ENCODE peak calls at places on chromosomes 11 and 22, in six cellular contexts. One of them, this sample, is unnamed.

GRCh38 chr22:27089303-27089702 is 431.9 kb downstream of the MIAT start:
- DNase-seq in kidney: no peak
- DNase-seq in Peyer's patch: no peak
- DNase-seq in lung: no peak
- DNase-seq in thyroid gland: no peak
- DNase-seq in fibroblast of lung: no peak
- DNase-seq in this sample: no peak

GRCh38 chr22:32661296-32661695 is 140.2 kb upstream of the TIMP3 start:
- DNase-seq in Peyer's patch: no peak
- DNase-seq in lung: no peak
- DNase-seq in kidney: peak; percentile 80
- DNase-seq in fibroblast of lung: peak; percentile 96
- DNase-seq in thyroid gland: peak; percentile 27
- DNase-seq in this sample: peak; percentile 25

GRCh38 chr11:65864758-65865471 is 4.7 kb downstream of the MUS81 start:
- DNase-seq in lung: no peak
- DNase-seq in Peyer's patch: no peak
- DNase-seq in thyroid gland: no peak
- DNase-seq in kidney: peak; percentile 59
- DNase-seq in fibroblast of lung: no peak
- DNase-seq in this sample: no peak

GRCh38 chr11:1231396-1232327 is 8.8 kb downstream of the MUC5B start:
- DNase-seq in fibroblast of lung: no peak
- DNase-seq in kidney: peak; percentile 62
- DNase-seq in lung: no peak
- DNase-seq in Peyer's patch: peak; percentile 46
- DNase-seq in thyroid gland: no peak
- DNase-seq in this sample: peak; percentile 7

GRCh38 chr11:132864811-132865576 is 667.3 kb downstream of the OPCML start:
- DNase-seq in fibroblast of lung: no peak
- DNase-seq in Peyer's patch: no peak
- DNase-seq in kidney: no peak
- DNase-seq in thyroid gland: no peak
- DNase-seq in lung: no peak
- DNase-seq in this sample: no peak

GRCh38 chr22:26751217-26751616 is 93.8 kb downstream of the MIAT start:
- DNase-seq in Peyer's patch: no peak
- DNase-seq in fibroblast of lung: peak; percentile 57
- DNase-seq in lung: no peak
- DNase-seq in kidney: no peak
- DNase-seq in thyroid gland: peak; percentile 62
- DNase-seq in this sample: no peak

GRCh38 chr11:102846292-102846691 is 2.9 kb upstream of the MMP3 start:
- DNase-seq in fibroblast of lung: peak; percentile 59
- DNase-seq in lung: no peak
- DNase-seq in Peyer's patch: no peak
- DNase-seq in thyroid gland: no peak
- DNase-seq in kidney: no peak
- DNase-seq in this sample: no peak

GRCh38 chr11:117840881-117841581 is 16.5 kb upstream of the FXYD2 start:
- DNase-seq in thyroid gland: no peak
- DNase-seq in lung: no peak
- DNase-seq in fibroblast of lung: no peak
- DNase-seq in Peyer's patch: no peak
- DNase-seq in kidney: peak; percentile 43
- DNase-seq in this sample: no peak

GRCh38 chr11:2998073-2998850 is 6.1 kb upstream of the NAP1L4 start:
- DNase-seq in fibroblast of lung: no peak
- DNase-seq in Peyer's patch: peak; percentile 39
- DNase-seq in lung: no peak
- DNase-seq in kidney: no peak
- DNase-seq in thyroid gland: no peak
- DNase-seq in this sample: peak; percentile 94

GRCh38 chr22:36081023-36081431 is 52.4 kb upstream of the RBFOX2 start:
- DNase-seq in fibroblast of lung: peak; percentile 96
- DNase-seq in lung: no peak
- DNase-seq in Peyer's patch: no peak
- DNase-seq in thyroid gland: no peak
- DNase-seq in kidney: no peak
- DNase-seq in this sample: no peak

GRCh38 chr22:46843691-46844297 is 81.3 kb downstream of the TBC1D22A start:
- DNase-seq in Peyer's patch: no peak
- DNase-seq in lung: peak; percentile 18
- DNase-seq in thyroid gland: no peak
- DNase-seq in kidney: no peak
- DNase-seq in fibroblast of lung: peak; percentile 73
- DNase-seq in this sample: no peak

GRCh38 chr11:86117706-86118050 is 48.8 kb upstream of the PICALM start:
- DNase-seq in fibroblast of lung: peak; percentile 64
- DNase-seq in thyroid gland: no peak
- DNase-seq in Peyer's patch: no peak
- DNase-seq in lung: no peak
- DNase-seq in kidney: no peak
- DNase-seq in this sample: no peak

GRCh38 chr11:79762271-79762935 is 321.6 kb upstream of the TENM4 start:
- DNase-seq in fibroblast of lung: no peak
- DNase-seq in thyroid gland: peak; percentile 4
- DNase-seq in Peyer's patch: no peak
- DNase-seq in kidney: no peak
- DNase-seq in lung: no peak
- DNase-seq in this sample: no peak

GRCh38 chr11:19811391-19811790 is 98.8 kb downstream of the NAV2 start:
- DNase-seq in kidney: no peak
- DNase-seq in Peyer's patch: no peak
- DNase-seq in lung: no peak
- DNase-seq in fibroblast of lung: no peak
- DNase-seq in thyroid gland: no peak
- DNase-seq in this sample: no peak

GRCh38 chr11:104531075-104531474 is 367.1 kb upstream of the PDGFD start:
- DNase-seq in fibroblast of lung: no peak
- DNase-seq in Peyer's patch: no peak
- DNase-seq in kidney: no peak
- DNase-seq in lung: no peak
- DNase-seq in thyroid gland: no peak
- DNase-seq in this sample: no peak

GRCh38 chr11:3840870-3841425 is at the start of gene RHOG:
- DNase-seq in fibroblast of lung: peak; percentile 76
- DNase-seq in Peyer's patch: peak; percentile 92
- DNase-seq in thyroid gland: peak; percentile 79
- DNase-seq in kidney: peak; percentile 97
- DNase-seq in lung: peak; percentile 89
- DNase-seq in this sample: peak; percentile 77

GRCh38 chr11:108538022-108538424 is 39.8 kb upstream of the POGLUT3 start:
- DNase-seq in Peyer's patch: peak; percentile 62
- DNase-seq in lung: peak; percentile 76
- DNase-seq in thyroid gland: peak; percentile 39
- DNase-seq in kidney: peak; percentile 75
- DNase-seq in fibroblast of lung: peak; percentile 7
- DNase-seq in this sample: no peak

GRCh38 chr11:123062892-123063395 is 1.0 kb upstream of the HSPA8 start:
- DNase-seq in fibroblast of lung: peak; percentile 56
- DNase-seq in Peyer's patch: no peak
- DNase-seq in lung: no peak
- DNase-seq in kidney: no peak
- DNase-seq in thyroid gland: no peak
- DNase-seq in this sample: no peak

GRCh38 chr11:20443596-20443995 is 56.1 kb downstream of the PRMT3 start:
- DNase-seq in Peyer's patch: no peak
- DNase-seq in kidney: no peak
- DNase-seq in thyroid gland: no peak
- DNase-seq in lung: no peak
- DNase-seq in fibroblast of lung: peak; percentile 5
- DNase-seq in this sample: no peak

GRCh38 chr22:50674606-50675552 is 2.3 kb downstream of the SHANK3 start:
- DNase-seq in lung: peak; percentile 63
- DNase-seq in fibroblast of lung: peak; percentile 26
- DNase-seq in Peyer's patch: peak; percentile 74
- DNase-seq in thyroid gland: peak; percentile 86
- DNase-seq in kidney: peak; percentile 93
- DNase-seq in this sample: peak; percentile 73

GRCh38 chr11:111347723-111348115 is 31.4 kb downstream of the POU2AF1 start:
- DNase-seq in thyroid gland: no peak
- DNase-seq in lung: no peak
- DNase-seq in kidney: no peak
- DNase-seq in fibroblast of lung: peak; percentile 46
- DNase-seq in Peyer's patch: no peak
- DNase-seq in this sample: no peak

GRCh38 chr11:75233688-75234295 is 6.8 kb upstream of the TPBGL start:
- DNase-seq in thyroid gland: peak; percentile 8
- DNase-seq in kidney: no peak
- DNase-seq in fibroblast of lung: peak; percentile 55
- DNase-seq in Peyer's patch: no peak
- DNase-seq in lung: no peak
- DNase-seq in this sample: no peak

DNA sequence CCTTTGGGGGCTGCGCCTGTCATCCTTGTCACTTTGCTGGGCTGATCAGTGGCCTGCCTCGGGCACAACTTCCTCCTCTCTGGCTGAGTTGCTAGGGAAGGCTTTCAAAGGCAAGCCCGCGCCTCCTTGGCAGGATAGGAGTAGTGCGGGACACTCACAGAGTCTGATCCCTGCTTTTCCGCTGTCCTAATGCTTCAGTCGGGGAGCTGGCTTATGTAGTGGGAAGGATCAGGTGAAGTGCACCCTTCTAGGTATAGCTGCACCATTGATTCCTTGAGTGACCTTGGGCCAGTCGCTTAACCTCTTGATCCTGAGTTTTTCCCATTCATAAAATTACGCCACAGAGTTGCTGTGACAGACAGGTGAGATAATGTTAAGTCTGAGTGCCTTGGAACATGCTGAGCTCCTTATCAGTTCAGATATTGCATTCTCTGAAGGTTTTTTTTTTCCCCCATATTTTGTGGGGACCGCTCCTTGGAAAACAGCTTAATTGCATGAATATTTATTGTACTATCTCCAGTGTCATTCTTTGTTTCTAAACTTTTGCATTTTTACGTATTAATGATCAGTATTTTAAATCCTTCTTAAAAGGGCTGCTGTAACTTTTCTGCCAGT is 943 bp downstream of the IPO7 start:
- DNase-seq in Peyer's patch: no peak
- DNase-seq in thyroid gland: no peak
- DNase-seq in lung: no peak
- DNase-seq in fibroblast of lung: no peak
- DNase-seq in kidney: no peak
- DNase-seq in this sample: no peak
- TF ChIP-seq CTCF in Peyer's patch: peak; percentile 20
- TF ChIP-seq CTCF in thyroid gland: no peak
- TF ChIP-seq CTCF in lung: no peak
- TF ChIP-seq CTCF in fibroblast of lung: no peak
- TF ChIP-seq CTCF in kidney: no peak
- TF ChIP-seq CTCF in this sample: peak; percentile 24

GRCh38 chr11:15818132-15818842 is 538.1 kb downstream of the SOX6 start:
- DNase-seq in thyroid gland: peak; percentile 40
- DNase-seq in lung: no peak
- DNase-seq in fibroblast of lung: peak; percentile 42
- DNase-seq in Peyer's patch: no peak
- DNase-seq in kidney: no peak
- DNase-seq in this sample: peak; percentile 31
- H3K27ac ChIP-seq in thyroid gland: no peak overlapping the region
- H3K27ac ChIP-seq in lung: no peak overlapping the region
- H3K27ac ChIP-seq in fibroblast of lung: no peak overlapping the region
- H3K27ac ChIP-seq in Peyer's patch: no peak overlapping the region
- H3K27ac ChIP-seq in kidney: no peak overlapping the region
- H3K27ac ChIP-seq in this sample: peak overlapping the region; percentile 80

DNA sequence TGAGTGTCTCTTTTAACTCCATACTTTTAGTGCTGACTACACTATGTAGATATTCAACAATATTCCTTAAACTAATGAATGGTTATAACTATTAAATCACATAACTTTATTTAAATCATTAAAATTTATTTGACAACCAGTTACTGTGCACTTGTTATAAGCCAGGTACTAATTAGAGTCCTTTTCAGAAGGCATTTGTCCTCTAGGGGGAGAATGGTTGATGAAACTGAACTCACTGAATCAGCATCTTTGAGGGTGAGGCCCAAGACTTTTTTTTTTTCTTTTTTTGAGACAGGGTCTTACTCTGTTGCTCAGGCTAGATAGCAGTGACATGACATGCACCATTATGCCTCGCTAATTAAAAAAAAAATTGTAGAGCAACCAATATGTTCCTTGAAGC is 515.6 kb upstream of the CCDC90B start:
- DNase-seq in Peyer's patch: no peak
- DNase-seq in kidney: no peak
- DNase-seq in thyroid gland: no peak
- DNase-seq in lung: no peak
- DNase-seq in fibroblast of lung: no peak
- DNase-seq in this sample: no peak
- TF ChIP-seq CTCF in Peyer's patch: no peak
- TF ChIP-seq CTCF in kidney: peak; percentile 3
- TF ChIP-seq CTCF in thyroid gland: no peak
- TF ChIP-seq CTCF in lung: no peak
- TF ChIP-seq CTCF in fibroblast of lung: peak; percentile 18
- TF ChIP-seq CTCF in this sample: no peak

GRCh38 chr22:43157874-43158546 is 6.7 kb downstream of the TSPO start:
- DNase-seq in fibroblast of lung: no peak
- DNase-seq in lung: no peak
- DNase-seq in thyroid gland: no peak
- DNase-seq in kidney: peak; percentile 61
- DNase-seq in Peyer's patch: no peak
- DNase-seq in this sample: no peak

GRCh38 chr22:43158778-43159483 is 7.6 kb downstream of the TSPO start:
- DNase-seq in lung: no peak
- DNase-seq in thyroid gland: no peak
- DNase-seq in Peyer's patch: no peak
- DNase-seq in fibroblast of lung: no peak
- DNase-seq in kidney: peak; percentile 63
- DNase-seq in this sample: no peak

GRCh38 chr22:43160497-43161126 is 9.3 kb downstream of the TSPO start:
- DNase-seq in kidney: no peak
- DNase-seq in Peyer's patch: no peak
- DNase-seq in thyroid gland: no peak
- DNase-seq in lung: no peak
- DNase-seq in fibroblast of lung: no peak
- DNase-seq in this sample: no peak

GRCh38 chr22:43162412-43163150 is 11.2 kb downstream of the TSPO start:
- DNase-seq in thyroid gland: no peak
- DNase-seq in lung: no peak
- DNase-seq in kidney: peak; percentile 71
- DNase-seq in Peyer's patch: no peak
- DNase-seq in fibroblast of lung: no peak
- DNase-seq in this sample: no peak

GRCh38 chr22:43159484-43160178 is 8.3 kb downstream of the TSPO start:
- DNase-seq in Peyer's patch: peak; percentile 85
- DNase-seq in kidney: no peak
- DNase-seq in thyroid gland: peak; percentile 23
- DNase-seq in fibroblast of lung: no peak
- DNase-seq in lung: no peak
- DNase-seq in this sample: peak; percentile 60
- H3K27ac ChIP-seq in Peyer's patch: no peak overlapping the region
- H3K27ac ChIP-seq in kidney: no peak overlapping the region
- H3K27ac ChIP-seq in thyroid gland: no peak overlapping the region
- H3K27ac ChIP-seq in fibroblast of lung: no peak overlapping the region
- H3K27ac ChIP-seq in lung: no peak overlapping the region
- H3K27ac ChIP-seq in this sample: peak overlapping the region; percentile 9

GRCh38 chr11:83087035-83087434 is 15.3 kb upstream of the RAB30 start:
- DNase-seq in lung: no peak
- DNase-seq in fibroblast of lung: peak; percentile 15
- DNase-seq in Peyer's patch: no peak
- DNase-seq in kidney: no peak
- DNase-seq in thyroid gland: no peak
- DNase-seq in this sample: peak; percentile 22
- TF ChIP-seq CTCF in lung: no peak
- TF ChIP-seq CTCF in fibroblast of lung: no peak
- TF ChIP-seq CTCF in Peyer's patch: peak; percentile 58
- TF ChIP-seq CTCF in kidney: peak; percentile 12
- TF ChIP-seq CTCF in thyroid gland: peak; percentile 36
- TF ChIP-seq CTCF in this sample: peak; percentile 19

This sample was measured in body of pancreas.